ENCODE peak calls at places on chromosome 9, in four cellular contexts. P is HepG2, L is A549, N is K562. E is an unnamed sample.
A peak's percentile ranks its signal among the peaks of the same experiment; 100 is the strongest.

GRCh38 chr9:16530669-16531461 is 339.6 kb downstream of the BNC2 start:
- DNase-seq in P (no peak), L (no peak), N (no peak), E (no peak)

GRCh38 chr9:134024393-134024792 is 888 bp upstream of the BRD3OS start:
- DNase-seq in P (no peak), L (no peak), N (no peak), E (peak; percentile 10)

GRCh38 chr9:131366745-131367401 is 27.0 kb upstream of the PRRC2B start:
- DNase-seq in P (peak; percentile 64), L (peak; percentile 89), N (no peak), E (peak; percentile 60)

GRCh38 chr9:4048441-4048840 is 251.4 kb downstream of the GLIS3 start:
- DNase-seq in P (no peak), L (peak; percentile 39), N (no peak), E (peak; percentile 5)

GRCh38 chr9:33742051-33742450 is 53.3 kb upstream of the PRSS3 start:
- DNase-seq in P (no peak), L (no peak), N (no peak), E (no peak)

GRCh38 chr9:15576350-15577050 is 23.7 kb downstream of the CCDC171 start:
- DNase-seq in P (no peak), L (no peak), N (no peak), E (peak; percentile 11)

GRCh38 chr9:114006155-114006550 is 71.9 kb downstream of the AMBP start:
- DNase-seq in P (no peak), L (no peak), N (no peak), E (no peak)

GRCh38 chr9:93061791-93062299 is 3.3 kb downstream of the SUSD3 start:
- DNase-seq in P (peak; percentile 92), L (peak; percentile 20), N (peak; percentile 24), E (no peak)

GRCh38 chr9:68608763-68609162 is 68.1 kb upstream of the TMEM252 start:
- DNase-seq in P (no peak), L (no peak), N (no peak), E (no peak)

GRCh38 chr9:36018129-36018528 is 18.6 kb upstream of the RECK start:
- DNase-seq in P (no peak), L (no peak), N (no peak), E (no peak)

GRCh38 chr9:98491778-98492177 is 217.0 kb downstream of the GABBR2 start:
- DNase-seq in P (no peak), L (no peak), N (no peak), E (no peak)

GRCh38 chr9:85332487-85332886 is 409.3 kb downstream of the AGTPBP1 start:
- DNase-seq in P (peak; percentile 19), L (peak; percentile 29), N (peak; percentile 2), E (peak; percentile 5)

DNA sequence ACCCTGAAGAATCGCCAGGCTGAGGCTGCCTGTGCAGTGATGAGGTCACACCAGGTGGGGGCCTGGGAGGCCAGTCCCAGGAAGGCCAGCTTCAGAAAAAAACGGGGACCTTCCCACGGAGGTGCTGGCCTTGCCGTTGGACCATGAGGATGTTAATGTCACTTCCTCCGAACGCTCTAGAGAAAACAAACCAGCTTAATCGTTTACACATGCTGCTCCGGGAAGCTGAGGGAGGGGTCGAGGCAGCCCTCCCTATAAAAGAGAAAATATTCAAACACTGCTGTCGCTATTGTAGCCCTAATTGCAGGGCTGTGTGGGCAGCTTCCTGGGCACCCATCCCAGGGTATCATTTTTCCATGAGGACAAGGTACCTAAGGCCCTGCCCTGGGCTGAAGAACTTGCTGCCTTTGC is 27.0 kb downstream of the PTGES start:
- DNase-seq in P (no peak), L (no peak), N (no peak), E (no peak)
- TF ChIP-seq JUN in P (no peak), L (no peak), N (no peak), E (no peak)

GRCh38 chr9:124835026-124835501 is 18.2 kb upstream of the WDR38 start:
- DNase-seq in P (peak; percentile 36), L (peak; percentile 46), N (peak; percentile 34), E (peak; percentile 78)
- TF ChIP-seq JUN in P (no peak), L (no peak), N (no peak), E (no peak)

DNA sequence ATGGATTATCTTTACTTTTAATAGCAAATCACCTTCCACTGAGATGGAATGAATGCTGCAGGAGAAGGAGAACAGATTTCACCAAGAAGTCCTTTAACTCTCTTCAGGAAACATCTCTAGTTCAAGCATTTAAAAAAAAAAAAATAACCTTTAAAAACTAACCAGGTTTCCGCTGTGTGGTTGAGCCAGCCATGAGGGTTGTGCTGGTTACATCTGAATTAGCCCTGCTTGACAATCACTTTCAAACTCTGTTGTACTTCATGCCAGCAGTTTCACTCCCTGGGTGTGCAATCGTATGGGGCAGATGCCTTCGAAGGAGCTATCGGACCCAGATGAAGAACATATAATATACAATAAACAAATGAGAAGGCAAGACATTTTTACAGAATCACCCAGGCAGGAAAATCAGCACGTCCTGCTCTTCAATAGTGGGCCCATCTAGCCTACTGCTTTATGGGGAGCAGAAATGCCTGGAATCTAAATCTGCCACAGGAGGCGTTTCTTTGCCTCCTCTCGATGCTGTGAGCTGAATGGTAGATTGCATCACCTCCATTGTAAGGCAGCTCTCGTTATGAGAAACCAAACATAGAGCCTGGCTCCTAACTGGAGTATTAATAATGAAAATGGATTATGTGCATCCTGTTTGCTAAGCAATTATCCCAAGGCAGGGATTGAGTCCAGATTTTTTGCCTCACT is 143.5 kb upstream of the SMARCA2 start:
- DNase-seq in P (peak; percentile 4), L (no peak), N (no peak), E (no peak)
- TF ChIP-seq JUN in P (no peak), L (no peak), N (no peak), E (no peak)

DNA sequence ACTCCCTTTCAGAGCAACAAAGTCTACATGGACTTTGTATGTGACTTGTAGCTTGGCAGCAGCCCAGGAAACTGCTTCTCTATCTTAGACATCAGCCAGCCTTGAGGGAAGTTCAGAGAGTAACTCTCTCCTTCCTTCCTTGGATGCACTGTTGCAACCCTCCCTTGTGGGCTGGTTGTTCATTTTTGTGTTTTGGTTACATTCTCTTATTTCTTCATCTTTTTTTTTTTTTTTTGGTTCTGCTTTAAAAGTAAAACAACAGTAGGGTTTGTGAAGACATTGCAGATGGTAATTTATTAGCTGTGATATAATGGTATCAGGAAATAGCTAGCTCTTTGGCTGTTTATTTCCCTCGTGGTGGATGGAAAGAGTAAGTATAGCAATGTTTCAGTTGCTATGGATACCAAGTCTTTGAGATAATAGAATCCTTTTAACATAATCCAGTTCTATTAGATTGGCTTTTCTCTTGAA is 97.9 kb upstream of the MAMDC2 start:
- DNase-seq in P (no peak), L (peak; percentile 10), N (peak; percentile 16), E (peak; percentile 62)
- TF ChIP-seq JUN in P (no peak), L (no peak), N (no peak), E (no peak)

GRCh38 chr9:34863426-34863825 is 94.7 kb upstream of the PHF24 start:
- DNase-seq in P (no peak), L (no peak), N (no peak), E (no peak)

GRCh38 chr9:34866614-34867013 is 91.5 kb upstream of the PHF24 start:
- DNase-seq in P (no peak), L (no peak), N (no peak), E (no peak)

DNA sequence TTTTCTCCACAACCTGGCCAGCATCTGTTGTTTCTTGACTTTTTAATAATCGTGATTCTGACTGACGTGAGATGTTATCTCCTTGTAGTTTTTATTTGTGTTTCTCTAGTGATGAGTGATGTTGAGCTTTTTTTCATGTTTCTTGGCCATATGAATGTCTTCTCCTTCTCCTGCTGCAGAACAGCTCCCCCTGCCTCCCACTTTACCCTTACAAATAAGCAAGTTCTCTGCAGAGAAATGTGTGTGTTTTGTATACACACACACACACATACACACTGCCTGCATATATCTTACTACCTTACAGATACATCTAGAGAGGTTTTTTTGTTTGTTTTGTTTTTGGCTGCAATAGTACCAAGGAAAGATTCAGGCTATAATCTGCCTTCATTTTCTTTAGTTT is 88.7 kb upstream of the PHF24 start:
- DNase-seq in P (peak; percentile 16), L (peak; percentile 47), N (peak; percentile 14), E (peak; percentile 19)
- TF ChIP-seq JUN in P (no peak), L (no peak), N (no peak), E (no peak)

DNA sequence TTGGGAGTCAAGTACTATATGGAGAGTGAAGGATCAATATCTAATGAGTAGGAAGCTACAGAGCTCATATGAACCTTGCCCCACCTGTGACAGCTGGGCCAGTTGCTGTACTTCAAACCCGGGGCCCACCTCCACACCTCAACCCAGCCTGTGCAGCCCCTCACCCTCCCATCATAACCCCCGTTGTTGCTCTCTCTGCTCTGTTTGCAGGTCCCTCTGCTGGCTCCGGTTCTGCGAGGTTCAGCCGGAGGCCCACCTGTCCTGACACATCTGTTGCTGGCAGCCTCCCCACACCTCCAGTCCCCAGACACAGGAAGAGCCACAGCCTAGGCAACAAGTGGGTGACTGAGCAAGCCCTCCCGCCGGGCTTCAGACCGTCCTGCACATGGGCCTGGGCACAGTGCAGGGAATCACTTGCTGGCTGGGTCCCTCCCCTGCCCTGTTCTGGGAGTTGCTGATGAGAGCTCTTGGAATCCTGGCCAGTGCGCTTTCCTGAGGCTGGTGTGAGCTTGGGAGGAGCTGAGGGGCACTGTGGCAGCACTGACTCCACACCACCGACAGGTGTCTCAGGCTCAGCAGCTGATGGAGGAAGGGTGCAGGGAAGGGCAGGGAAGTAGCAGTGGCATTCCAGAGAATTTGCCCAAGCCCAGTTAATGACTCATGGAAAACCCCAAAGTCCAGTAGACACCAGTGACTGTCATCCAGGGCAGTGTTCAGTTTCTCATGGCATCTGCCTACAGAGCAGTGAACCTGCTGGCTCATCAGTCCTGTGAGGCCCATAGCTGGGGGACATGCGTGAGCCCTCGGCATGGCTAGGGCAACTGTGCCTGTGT is 69.5 kb upstream of the GARNL3 start:
- DNase-seq in P (peak; percentile 79), L (peak; percentile 77), N (no peak), E (no peak)
- TF ChIP-seq JUN in P (no peak), L (no peak), N (no peak), E (no peak)

DNA sequence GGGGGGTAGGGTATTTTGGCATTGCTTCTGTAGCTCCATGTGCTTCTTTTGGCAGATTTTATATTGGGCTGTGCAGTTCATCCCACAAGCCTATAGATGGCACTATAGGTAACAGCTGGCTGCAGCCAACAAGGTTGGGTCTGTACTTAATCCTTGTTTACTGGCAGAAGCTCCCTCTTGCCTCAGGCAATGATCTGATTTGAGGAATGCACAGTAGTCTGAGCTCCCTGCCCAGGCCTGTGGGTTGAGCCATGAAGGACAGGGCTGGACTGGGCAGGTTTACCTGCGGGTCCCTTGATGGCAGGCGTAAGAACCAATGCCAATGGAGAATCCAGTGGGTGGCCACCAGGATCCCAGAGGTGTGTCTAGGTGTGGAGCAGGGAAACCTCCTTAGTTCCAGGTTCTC is 11.7 kb upstream of the OR1J2 start:
- DNase-seq in P (peak; percentile 24), L (peak; percentile 27), N (peak; percentile 44), E (peak; percentile 56)
- TF ChIP-seq JUN in P (no peak), L (no peak), N (no peak), E (no peak)

E was measured in endothelial cell of umbilical vein.